ENCODE peak calls at places on chromosomes 12 and 14, in seven cellular contexts. Q is SK-N-SH, Z is A549, X is Peyer's patch, Y is ovary, R is left lung, I is tibial artery. V is an unnamed sample. For H3K4me1, the result is how much of the 10 kb centered on the place peaks cover.

GRCh38 chr14:93733231-93733630 is 55.1 kb downstream of the PRIMA1 start:
- DNase-seq in X (no peak), I (no peak), Y (no peak), R (no peak), Z (no peak), Q (peak), V (no peak)

GRCh38 chr14:53331247-53331646 is 178.1 kb upstream of the DDHD1 start:
- DNase-seq in Q (no peak), R (no peak), X (no peak), Y (no peak), I (no peak), Z (no peak), V (no peak)

GRCh38 chr12:27013606-27014084 is 539 bp downstream of the TM7SF3 start:
- DNase-seq in Y (no peak), R (no peak), I (peak), X (peak), Z (peak), Q (no peak), V (no peak)

GRCh38 chr14:29548948-29549370 is 378.7 kb downstream of the PRKD1 start:
- DNase-seq in Y (no peak), X (no peak), R (no peak), I (no peak), Q (peak), Z (peak), V (no peak)

GRCh38 chr12:1360812-1361211 is 233.6 kb downstream of the FBXL14 start:
- DNase-seq in Q (no peak), R (no peak), Z (no peak), I (no peak), Y (no peak), X (no peak), V (no peak)

GRCh38 chr12:57479376-57480115 is at the start of gene ARHGAP9:
- DNase-seq in X (peak), R (no peak), Q (no peak), Z (no peak), Y (no peak), I (no peak), V (no peak)

GRCh38 chr14:56844603-56845002 is 34.3 kb upstream of the OTX2 start:
- DNase-seq in Z (no peak), Y (no peak), R (no peak), I (no peak), Q (no peak), X (no peak), V (no peak)

GRCh38 chr12:108605000-108605689 is 7.3 kb upstream of the TMEM119 start:
- DNase-seq in Y (no peak), X (no peak), Q (no peak), I (no peak), Z (no peak), R (no peak), V (no peak)

GRCh38 chr14:89386214-89386886 is 30.7 kb downstream of the FOXN3 start:
- DNase-seq in Y (no peak), Z (no peak), R (no peak), X (no peak), I (no peak), Q (no peak), V (no peak)

GRCh38 chr14:72164420-72165150 is 232.4 kb downstream of the RGS6 start:
- DNase-seq in X (no peak), R (no peak), Q (no peak), Y (no peak), Z (no peak), I (no peak), V (no peak)

GRCh38 chr12:12929696-12930095 is 22.3 kb downstream of the GPRC5D start:
- DNase-seq in I (no peak), Y (no peak), Q (no peak), Z (no peak), R (no peak), X (no peak), V (no peak)

GRCh38 chr12:95700316-95700785 is 90.2 kb downstream of the NTN4 start:
- DNase-seq in Y (no peak), I (no peak), Z (no peak), X (no peak), R (no peak), Q (no peak), V (no peak)

GRCh38 chr14:35380794-35381193 is 23.8 kb downstream of the NFKBIA start:
- DNase-seq in Y (no peak), I (no peak), Q (no peak), R (no peak), Z (no peak), X (no peak), V (no peak)

GRCh38 chr14:49893309-49894213 is 679 bp downstream of the ARF6 start:
- DNase-seq in R (peak), X (peak), Z (peak), Q (peak), Y (peak), I (peak), V (peak)

GRCh38 chr12:111398530-111398929 is 7.2 kb upstream of the SH2B3 start:
- DNase-seq in Z (no peak), I (no peak), X (no peak), R (no peak), Y (no peak), Q (no peak), V (no peak)

GRCh38 chr14:68774771-68775613 is 17.9 kb downstream of the ZFP36L1 start:
- DNase-seq in Y (no peak), R (no peak), Q (no peak), I (peak), X (no peak), Z (no peak), V (peak)

GRCh38 chr14:70265422-70265821 is 76.7 kb upstream of the SLC8A3 start:
- DNase-seq in I (no peak), R (no peak), Z (no peak), X (no peak), Q (no peak), Y (no peak), V (no peak)

GRCh38 chr12:31931796-31932715 is 27.2 kb upstream of the RESF1 start:
- DNase-seq in Q (no peak), Y (no peak), X (no peak), I (no peak), R (no peak), Z (no peak), V (no peak)

GRCh38 chr14:62694075-62694474 is 351.2 kb downstream of the KCNH5 start:
- DNase-seq in R (no peak), I (no peak), Q (no peak), X (no peak), Z (no peak), Y (no peak), V (no peak)

GRCh38 chr12:105214141-105214540 is 21.8 kb downstream of the APPL2 start:
- DNase-seq in Q (no peak), X (no peak), Y (no peak), I (no peak), R (no peak), Z (no peak), V (no peak)

GRCh38 chr12:23950775-23951391 is 1.4 kb upstream of the SOX5 start:
- DNase-seq in Y (no peak), Z (no peak), R (no peak), Q (peak), I (no peak), X (no peak), V (peak)

GRCh38 chr14:31070431-31070830 is 44.3 kb upstream of the STRN3 start:
- DNase-seq in Q (no peak), Y (no peak), I (no peak), Z (no peak), R (no peak), X (no peak), V (no peak)

GRCh38 chr12:118436002-118436724 is 59.8 kb downstream of the SUDS3 start:
- DNase-seq in Q (peak), R (no peak), Z (no peak), Y (no peak), I (no peak), X (no peak), V (no peak)

GRCh38 chr12:111798182-111798581 is 31.4 kb downstream of the ALDH2 start:
- DNase-seq in Q (no peak), Y (no peak), Z (no peak), X (no peak), R (no peak), I (no peak), V (no peak)

GRCh38 chr12:6549379-6550151 is 6.3 kb downstream of the IFFO1 start:
- DNase-seq in X (no peak), Z (no peak), Y (peak), R (no peak), Q (no peak), I (no peak), V (no peak)

GRCh38 chr12:6551496-6552139 is 4.2 kb downstream of the IFFO1 start:
- DNase-seq in Q (no peak), I (no peak), Y (no peak), R (no peak), X (no peak), Z (no peak), V (no peak)

GRCh38 chr12:6552140-6552551 is 3.7 kb downstream of the IFFO1 start:
- DNase-seq in Z (no peak), R (no peak), Q (no peak), Y (no peak), I (peak), X (no peak), V (no peak)

GRCh38 chr12:6550294-6551062 is 5.4 kb downstream of the IFFO1 start:
- DNase-seq in R (peak), Y (peak), X (no peak), Z (no peak), I (no peak), Q (no peak), V (no peak)

GRCh38 chr12:6551063-6551461 is 4.8 kb downstream of the IFFO1 start:
- DNase-seq in I (peak), Y (peak), Z (no peak), Q (no peak), R (peak), X (no peak), V (no peak)
- H3K4me1 ChIP-seq in I (half or more), Y (under half), Z (under half), Q (half or more), R (under half), X (under half), V (under half)

GRCh38 chr12:47789712-47790489 is 16.9 kb downstream of the SLC48A1 start:
- DNase-seq in Z (no peak), R (no peak), Q (no peak), I (no peak), X (no peak), Y (no peak), V (no peak)

GRCh38 chr12:47790676-47791350 is 17.8 kb downstream of the SLC48A1 start:
- DNase-seq in R (no peak), Z (no peak), I (no peak), X (no peak), Y (no peak), Q (no peak), V (no peak)

GRCh38 chr12:47791351-47791746 is 18.3 kb downstream of the SLC48A1 start:
- DNase-seq in Z (no peak), R (no peak), Q (no peak), I (no peak), Y (no peak), X (no peak), V (no peak)

GRCh38 chr12:47787596-47788319 is 14.7 kb downstream of the SLC48A1 start:
- DNase-seq in R (no peak), I (no peak), Y (no peak), Z (no peak), X (no peak), Q (no peak), V (no peak)

GRCh38 chr12:47789141-47789540 is 16.1 kb downstream of the SLC48A1 start:
- DNase-seq in Y (no peak), X (no peak), Q (no peak), I (no peak), R (no peak), Z (no peak), V (no peak)
- H3K27ac ChIP-seq in Y (no peak), X (no peak), Q (no peak), I (no peak), R (no peak), Z (no peak), V (no peak)

GRCh38 chr12:101551362-101552114 is 43.2 kb upstream of the MYBPC1 start:
- DNase-seq in Q (no peak), R (no peak), Z (no peak), X (no peak), Y (no peak), I (no peak), V (no peak)

GRCh38 chr12:101557092-101557491 is 37.7 kb upstream of the MYBPC1 start:
- DNase-seq in Z (no peak), X (no peak), Q (no peak), R (no peak), Y (no peak), I (no peak), V (no peak)

GRCh38 chr12:101552277-101552676 is 42.5 kb upstream of the MYBPC1 start:
- DNase-seq in R (no peak), I (no peak), Q (no peak), Y (no peak), Z (no peak), X (no peak), V (no peak)
- H3K4me1 ChIP-seq in R (under half), I (under half), Q (under half), Y (under half), Z (under half), X (under half), V (under half)

DNA sequence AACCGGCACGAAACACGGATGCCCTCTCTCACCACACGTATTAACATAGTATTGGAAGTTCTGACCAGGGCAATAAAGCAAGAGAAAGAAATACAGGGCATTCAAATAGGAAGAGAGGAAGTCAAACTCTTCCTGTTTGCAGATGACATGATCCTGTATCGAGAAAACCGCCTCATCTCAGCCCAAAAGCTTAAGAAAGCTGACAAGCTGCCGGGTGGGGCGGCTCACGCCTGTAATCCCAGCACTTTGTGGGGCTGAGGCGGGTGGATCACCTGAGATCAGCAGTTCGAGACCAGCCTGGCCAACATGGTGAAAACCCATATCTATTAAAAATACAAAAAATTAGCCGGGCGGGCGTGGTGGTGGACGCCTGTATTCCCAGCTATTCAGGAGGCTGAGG is 17.7 kb downstream of the OR6S1 start:
- DNase-seq in Y (no peak), Q (no peak), Z (no peak), I (no peak), X (no peak), R (no peak), V (peak)
- H3K27ac ChIP-seq in Y (no peak), Q (no peak), Z (no peak), I (no peak), X (no peak), R (no peak), V (no peak)

DNA sequence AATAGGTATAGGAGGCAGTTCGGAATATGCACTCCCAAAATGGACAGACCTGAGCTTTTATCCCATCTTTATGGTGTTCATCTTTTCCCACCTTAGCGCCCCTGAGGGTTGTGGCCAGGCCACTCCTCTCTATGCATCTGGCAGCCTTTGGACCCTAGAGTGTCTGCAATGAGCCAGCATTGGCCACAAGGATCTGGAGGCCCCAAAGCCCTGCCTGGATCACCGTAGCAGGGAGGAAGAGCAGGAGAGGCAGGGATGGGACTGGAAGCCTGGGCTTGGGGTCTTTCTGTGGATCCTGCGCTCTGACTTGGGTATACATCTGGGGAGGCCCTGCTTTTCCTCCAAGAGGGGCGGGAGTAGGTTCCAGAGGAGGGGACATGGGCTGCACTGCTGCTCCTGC is 52.5 kb downstream of the PLEKHG3 start:
- DNase-seq in R (no peak), Z (no peak), Y (peak), Q (no peak), I (no peak), X (no peak), V (no peak)
- H3K4me1 ChIP-seq in R (under half), Z (half or more), Y (under half), Q (under half), I (under half), X (under half), V (under half)

GRCh38 chr14:75993567-75994041 is 8.0 kb downstream of the IFT43 start:
- DNase-seq in Z (no peak), R (no peak), X (no peak), I (no peak), Y (no peak), Q (no peak), V (no peak)
- H3K27ac ChIP-seq in Z (no peak), R (no peak), X (no peak), I (peak), Y (no peak), Q (no peak), V (no peak)

GRCh38 chr14:75299576-75299975 is 20.9 kb downstream of the FOS start:
- DNase-seq in R (no peak), I (no peak), Z (no peak), Q (no peak), X (no peak), Y (no peak), V (no peak)
- H3K4me1 ChIP-seq in R (under half), I (under half), Z (under half), Q (under half), X (under half), Y (under half), V (half or more)

DNA sequence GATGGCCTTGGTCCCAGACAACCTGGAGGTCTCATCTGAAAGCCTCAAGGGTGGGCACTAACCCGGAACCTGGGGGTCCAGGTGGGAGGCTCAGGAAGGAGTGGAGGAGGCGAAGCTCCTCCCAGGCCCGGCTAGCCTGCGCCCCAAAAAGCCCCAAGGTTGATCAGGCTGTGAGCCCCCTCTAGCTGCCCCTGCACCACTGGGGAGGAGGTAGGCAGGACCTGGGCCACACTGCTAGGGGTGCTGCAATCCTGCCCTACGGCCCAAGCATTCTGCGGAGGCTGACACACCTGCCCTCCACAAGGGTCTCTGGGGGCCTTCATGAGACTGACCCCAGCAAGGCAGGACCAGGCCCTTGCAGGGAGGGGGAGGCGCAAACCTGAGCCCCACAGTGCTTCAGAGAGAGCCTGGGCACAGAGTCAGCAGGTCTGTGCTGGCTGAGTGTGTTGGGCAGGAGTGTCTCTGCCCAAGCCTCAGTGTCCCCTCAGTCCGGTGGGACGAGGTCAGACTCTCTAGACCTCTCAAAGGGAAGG is 51.9 kb downstream of the CCDC85C start:
- DNase-seq in Z (no peak), R (no peak), Q (no peak), X (no peak), Y (no peak), I (no peak), V (no peak)
- H3K27ac ChIP-seq in Z (no peak), R (no peak), Q (no peak), X (no peak), Y (no peak), I (no peak), V (no peak)

GRCh38 chr14:22845821-22846625 is 9.6 kb downstream of the MMP14 start:
- DNase-seq in X (no peak), Z (no peak), Q (no peak), R (no peak), Y (no peak), I (no peak), V (peak)
- H3K4me1 ChIP-seq in X (under half), Z (under half), Q (under half), R (under half), Y (under half), I (half or more), V (under half)